ENCODE peak calls at places on chromosomes 5 and 9, in five cellular contexts. One of them, this sample, is unnamed. For H3K36me3, the result is how much of the 10 kb centered on the place peaks cover.

GRCh38 chr5:83025690-83026472 is 51.3 kb downstream of the TMEM167A start:
- DNase-seq in aorta: no peak
- DNase-seq in HAP-1: no peak
- DNase-seq in transverse colon: no peak
- DNase-seq in Karpas-422: no peak
- DNase-seq in this sample: no peak

GRCh38 chr9:121376214-121376830 is 6.3 kb upstream of the STOM start:
- DNase-seq in aorta: no peak
- DNase-seq in Karpas-422: peak
- DNase-seq in transverse colon: no peak
- DNase-seq in HAP-1: no peak
- DNase-seq in this sample: peak

GRCh38 chr9:87350915-87351314 is 146.8 kb upstream of the DAPK1 start:
- DNase-seq in Karpas-422: no peak
- DNase-seq in HAP-1: no peak
- DNase-seq in transverse colon: no peak
- DNase-seq in aorta: no peak
- DNase-seq in this sample: no peak

GRCh38 chr5:59709833-59710232 is 183.7 kb downstream of the PDE4D start:
- DNase-seq in transverse colon: peak
- DNase-seq in aorta: no peak
- DNase-seq in Karpas-422: no peak
- DNase-seq in HAP-1: no peak
- DNase-seq in this sample: no peak

GRCh38 chr5:87122171-87122977 is 145.3 kb upstream of the RASA1 start:
- DNase-seq in transverse colon: no peak
- DNase-seq in Karpas-422: no peak
- DNase-seq in HAP-1: no peak
- DNase-seq in aorta: no peak
- DNase-seq in this sample: no peak

GRCh38 chr9:94720846-94721549 is 5.5 kb upstream of the AOPEP start:
- DNase-seq in HAP-1: peak
- DNase-seq in Karpas-422: no peak
- DNase-seq in aorta: no peak
- DNase-seq in transverse colon: no peak
- DNase-seq in this sample: no peak

GRCh38 chr5:168951341-168951740 is 349.6 kb downstream of the SLIT3 start:
- DNase-seq in aorta: no peak
- DNase-seq in Karpas-422: no peak
- DNase-seq in HAP-1: no peak
- DNase-seq in transverse colon: no peak
- DNase-seq in this sample: no peak

GRCh38 chr9:81416476-81417298 is 272.7 kb downstream of the TLE1 start:
- DNase-seq in Karpas-422: no peak
- DNase-seq in aorta: no peak
- DNase-seq in HAP-1: no peak
- DNase-seq in transverse colon: no peak
- DNase-seq in this sample: no peak

GRCh38 chr5:56814361-56814962 is 887 bp upstream of the MAP3K1 start:
- DNase-seq in aorta: peak
- DNase-seq in Karpas-422: peak
- DNase-seq in transverse colon: peak
- DNase-seq in HAP-1: peak
- DNase-seq in this sample: peak

GRCh38 chr9:82549174-82549821 is 513.6 kb downstream of the RASEF start:
- DNase-seq in transverse colon: no peak
- DNase-seq in aorta: no peak
- DNase-seq in Karpas-422: no peak
- DNase-seq in HAP-1: no peak
- DNase-seq in this sample: no peak

GRCh38 chr9:95839012-95839411 is 36.5 kb upstream of the ERCC6L2 start:
- DNase-seq in transverse colon: no peak
- DNase-seq in HAP-1: no peak
- DNase-seq in aorta: no peak
- DNase-seq in Karpas-422: peak
- DNase-seq in this sample: no peak

GRCh38 chr5:57166250-57166649 is 7.6 kb upstream of the GPBP1 start:
- DNase-seq in HAP-1: no peak
- DNase-seq in aorta: no peak
- DNase-seq in Karpas-422: no peak
- DNase-seq in transverse colon: no peak
- DNase-seq in this sample: no peak

GRCh38 chr5:72427488-72428437 is 79.4 kb downstream of the ZNF366 start:
- DNase-seq in HAP-1: no peak
- DNase-seq in Karpas-422: no peak
- DNase-seq in aorta: no peak
- DNase-seq in transverse colon: no peak
- DNase-seq in this sample: no peak

GRCh38 chr5:157542282-157542966 is 33.2 kb downstream of the ADAM19 start:
- DNase-seq in aorta: no peak
- DNase-seq in transverse colon: no peak
- DNase-seq in HAP-1: no peak
- DNase-seq in Karpas-422: no peak
- DNase-seq in this sample: no peak

GRCh38 chr9:101119206-101119819 is 90.8 kb downstream of the PLPPR1 start:
- DNase-seq in HAP-1: peak
- DNase-seq in Karpas-422: peak
- DNase-seq in transverse colon: peak
- DNase-seq in aorta: no peak
- DNase-seq in this sample: peak

GRCh38 chr5:121681200-121681855 is 170.4 kb upstream of the FTMT start:
- DNase-seq in HAP-1: no peak
- DNase-seq in aorta: no peak
- DNase-seq in Karpas-422: no peak
- DNase-seq in transverse colon: no peak
- DNase-seq in this sample: no peak

GRCh38 chr9:112755675-112756074 is 5.1 kb downstream of the SNX30 start:
- DNase-seq in HAP-1: no peak
- DNase-seq in Karpas-422: no peak
- DNase-seq in transverse colon: no peak
- DNase-seq in aorta: no peak
- DNase-seq in this sample: no peak

GRCh38 chr9:97357056-97357455 is 49.6 kb downstream of the CCDC180 start:
- DNase-seq in aorta: no peak
- DNase-seq in Karpas-422: no peak
- DNase-seq in HAP-1: no peak
- DNase-seq in transverse colon: no peak
- DNase-seq in this sample: no peak

GRCh38 chr9:95157491-95158151 is 159.9 kb downstream of the FANCC start:
- DNase-seq in Karpas-422: no peak
- DNase-seq in HAP-1: no peak
- DNase-seq in transverse colon: peak
- DNase-seq in aorta: no peak
- DNase-seq in this sample: no peak

GRCh38 chr9:129270903-129271431 is 92.9 kb upstream of the IER5L start:
- DNase-seq in aorta: peak
- DNase-seq in HAP-1: no peak
- DNase-seq in Karpas-422: no peak
- DNase-seq in transverse colon: peak
- DNase-seq in this sample: peak

GRCh38 chr5:56457887-56458451 is 224.8 kb upstream of the ANKRD55 start:
- DNase-seq in Karpas-422: no peak
- DNase-seq in HAP-1: no peak
- DNase-seq in aorta: no peak
- DNase-seq in transverse colon: no peak
- DNase-seq in this sample: no peak

GRCh38 chr5:99004960-99005359 is 76.2 kb upstream of the CHD1 start:
- DNase-seq in Karpas-422: no peak
- DNase-seq in HAP-1: no peak
- DNase-seq in transverse colon: no peak
- DNase-seq in aorta: no peak
- DNase-seq in this sample: no peak

GRCh38 chr5:23507278-23507685 is at the start of gene PRDM9:
- DNase-seq in Karpas-422: no peak
- DNase-seq in HAP-1: no peak
- DNase-seq in transverse colon: peak
- DNase-seq in aorta: peak
- DNase-seq in this sample: no peak

DNA sequence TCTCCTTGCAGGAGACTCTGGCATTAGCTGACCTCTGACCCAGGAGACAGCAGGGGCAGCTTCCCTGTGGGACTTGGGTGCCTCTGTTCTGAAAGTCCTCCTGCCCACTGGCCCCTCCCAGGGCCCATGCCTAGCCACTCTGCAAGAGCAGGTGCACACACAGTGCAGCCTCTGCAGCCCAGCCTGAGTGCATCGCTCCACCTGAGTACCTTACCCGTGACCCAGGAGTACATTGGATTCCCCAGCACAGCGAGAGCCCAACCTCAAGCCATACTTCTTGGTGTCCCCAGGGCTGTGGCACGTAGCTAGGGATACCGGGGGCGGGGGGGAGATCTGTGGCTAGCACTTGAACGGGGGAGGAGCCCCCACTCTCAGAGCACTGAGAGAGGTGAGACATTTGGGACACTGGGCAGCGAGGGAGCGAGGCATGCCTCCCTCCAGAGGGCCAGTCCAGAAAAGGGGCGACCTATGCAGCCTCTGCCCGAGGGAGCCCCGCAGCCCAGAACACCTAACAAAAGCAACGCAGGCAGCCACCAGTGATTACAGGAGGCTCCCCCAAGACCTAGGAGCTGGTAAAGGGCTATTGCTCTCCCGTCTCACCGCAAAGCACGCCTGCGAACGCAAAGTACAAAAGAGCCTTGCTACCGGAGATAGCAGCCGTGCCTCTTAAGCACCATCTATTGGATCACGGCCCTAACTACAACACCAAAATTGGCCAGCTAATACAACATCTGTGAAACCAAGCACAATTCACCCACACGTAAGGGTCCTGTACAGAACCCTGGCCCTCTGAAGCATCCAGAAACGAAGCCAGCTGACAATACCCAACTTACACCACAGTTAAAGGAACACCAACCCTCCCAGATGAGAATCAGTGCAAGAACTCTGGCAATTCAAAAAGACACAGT is 826 bp upstream of the PRDM9 start:
- DNase-seq in transverse colon: no peak
- DNase-seq in HAP-1: peak
- DNase-seq in Karpas-422: no peak
- DNase-seq in aorta: no peak
- DNase-seq in this sample: no peak
- H3K36me3 ChIP-seq in transverse colon: under half
- H3K36me3 ChIP-seq in HAP-1: under half
- H3K36me3 ChIP-seq in Karpas-422: under half
- H3K36me3 ChIP-seq in aorta: under half
- H3K36me3 ChIP-seq in this sample: under half

GRCh38 chr9:124859803-124860581 is 1.8 kb downstream of the RPL35 start:
- DNase-seq in aorta: no peak
- DNase-seq in Karpas-422: no peak
- DNase-seq in transverse colon: no peak
- DNase-seq in HAP-1: no peak
- DNase-seq in this sample: no peak
- H3K36me3 ChIP-seq in aorta: under half
- H3K36me3 ChIP-seq in Karpas-422: under half
- H3K36me3 ChIP-seq in transverse colon: under half
- H3K36me3 ChIP-seq in HAP-1: half or more
- H3K36me3 ChIP-seq in this sample: half or more

GRCh38 chr5:172859966-172860365 is 25.9 kb downstream of the ERGIC1 start:
- DNase-seq in HAP-1: no peak
- DNase-seq in transverse colon: no peak
- DNase-seq in aorta: no peak
- DNase-seq in Karpas-422: no peak
- DNase-seq in this sample: no peak

GRCh38 chr5:172858990-172859811 is 25.1 kb downstream of the ERGIC1 start:
- DNase-seq in HAP-1: no peak
- DNase-seq in Karpas-422: no peak
- DNase-seq in aorta: peak
- DNase-seq in transverse colon: peak
- DNase-seq in this sample: no peak

GRCh38 chr5:172857982-172858381 is 23.9 kb downstream of the ERGIC1 start:
- DNase-seq in Karpas-422: no peak
- DNase-seq in transverse colon: no peak
- DNase-seq in HAP-1: no peak
- DNase-seq in aorta: no peak
- DNase-seq in this sample: no peak

GRCh38 chr5:172856336-172856735 is 22.3 kb downstream of the ERGIC1 start:
- DNase-seq in Karpas-422: no peak
- DNase-seq in transverse colon: no peak
- DNase-seq in aorta: no peak
- DNase-seq in HAP-1: no peak
- DNase-seq in this sample: no peak

DNA sequence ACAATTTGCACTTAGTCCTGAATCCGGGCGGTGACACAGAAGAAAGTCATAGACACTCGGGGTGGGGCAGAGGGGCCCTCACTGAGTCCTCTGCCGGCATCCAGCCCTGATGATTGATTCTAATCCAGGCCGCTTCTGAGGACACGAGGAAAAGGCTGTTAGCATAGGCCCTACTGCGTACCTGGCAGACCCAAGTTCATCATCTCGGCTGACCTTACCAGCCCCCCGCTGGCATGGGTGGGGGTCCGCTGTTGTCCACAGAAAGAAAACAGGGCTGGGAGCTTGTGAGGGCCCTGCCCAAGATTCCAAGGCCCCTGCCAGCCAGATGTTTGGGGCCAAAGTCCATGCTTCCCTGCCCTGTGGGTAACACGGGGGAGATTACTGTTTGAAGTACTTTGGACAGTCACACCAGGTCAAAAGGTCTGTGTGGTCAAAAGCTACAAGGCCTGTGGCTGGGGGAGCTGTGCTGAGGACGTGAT is 24.5 kb downstream of the ERGIC1 start:
- DNase-seq in HAP-1: no peak
- DNase-seq in transverse colon: peak
- DNase-seq in Karpas-422: no peak
- DNase-seq in aorta: no peak
- DNase-seq in this sample: no peak
- H3K36me3 ChIP-seq in HAP-1: under half
- H3K36me3 ChIP-seq in transverse colon: under half
- H3K36me3 ChIP-seq in Karpas-422: under half
- H3K36me3 ChIP-seq in aorta: under half
- H3K36me3 ChIP-seq in this sample: under half

GRCh38 chr9:93114169-93114983 is 18.4 kb downstream of the CARD19 start:
- DNase-seq in HAP-1: no peak
- DNase-seq in Karpas-422: no peak
- DNase-seq in aorta: peak
- DNase-seq in transverse colon: no peak
- DNase-seq in this sample: no peak

GRCh38 chr9:93112864-93113389 is 16.9 kb downstream of the CARD19 start:
- DNase-seq in transverse colon: no peak
- DNase-seq in Karpas-422: no peak
- DNase-seq in aorta: peak
- DNase-seq in HAP-1: no peak
- DNase-seq in this sample: no peak

GRCh38 chr9:93115486-93115885 is 18.6 kb downstream of the NINJ1 start:
- DNase-seq in Karpas-422: no peak
- DNase-seq in transverse colon: no peak
- DNase-seq in HAP-1: no peak
- DNase-seq in aorta: peak
- DNase-seq in this sample: no peak

GRCh38 chr9:93116049-93116961 is 17.7 kb downstream of the NINJ1 start:
- DNase-seq in transverse colon: peak
- DNase-seq in aorta: peak
- DNase-seq in HAP-1: no peak
- DNase-seq in Karpas-422: no peak
- DNase-seq in this sample: no peak

DNA sequence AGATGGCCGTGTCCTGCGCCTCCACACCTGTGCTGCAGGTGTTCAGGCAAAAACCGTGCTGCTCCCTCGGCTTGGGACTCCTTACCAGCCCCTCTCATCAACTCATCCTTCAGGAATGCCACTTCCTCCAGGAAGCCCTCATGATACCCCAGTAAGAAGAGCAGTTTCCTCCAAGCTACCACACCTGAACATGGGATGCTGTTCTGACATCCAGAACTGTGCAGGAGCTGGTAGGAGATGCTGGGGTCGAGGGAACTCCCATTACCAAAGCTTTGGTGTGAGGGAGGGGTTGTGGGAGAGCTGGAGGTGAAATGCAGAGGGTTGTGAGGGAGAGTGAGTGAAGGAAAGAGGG is 18.9 kb downstream of the CARD19 start:
- DNase-seq in aorta: no peak
- DNase-seq in HAP-1: no peak
- DNase-seq in Karpas-422: no peak
- DNase-seq in transverse colon: no peak
- DNase-seq in this sample: no peak
- H3K36me3 ChIP-seq in aorta: under half
- H3K36me3 ChIP-seq in HAP-1: under half
- H3K36me3 ChIP-seq in Karpas-422: under half
- H3K36me3 ChIP-seq in transverse colon: under half
- H3K36me3 ChIP-seq in this sample: under half

This sample was measured in OCI-LY7.